ENCODE peak calls at places on chromosome 7, in seven cellular contexts. N is transverse colon, L is prostate gland, B is HCT116, C is HepG2, I is sigmoid colon, F is HL-60. M is an unnamed sample.

GRCh38 chr7:18508441-18509427 is 13.2 kb downstream of the HDAC9 start:
- DNase-seq in C (peak), N (no peak), L (no peak), I (no peak), F (no peak), B (peak), M (peak)

GRCh38 chr7:46291601-46292150 is 370.6 kb upstream of the IGFBP3 start:
- DNase-seq in L (no peak), F (no peak), N (no peak), B (no peak), I (no peak), C (no peak), M (no peak)

GRCh38 chr7:104386943-104387342 is 58.5 kb downstream of the LHFPL3 start:
- DNase-seq in F (no peak), N (no peak), L (no peak), B (no peak), I (no peak), C (no peak), M (no peak)

GRCh38 chr7:91722831-91723230 is 157.7 kb downstream of the MTERF1 start:
- DNase-seq in C (no peak), I (no peak), L (no peak), F (no peak), B (no peak), N (no peak), M (no peak)

GRCh38 chr7:79971058-79971457 is 163.6 kb upstream of the GNAI1 start:
- DNase-seq in F (no peak), N (no peak), B (no peak), I (no peak), L (no peak), C (no peak), M (no peak)

GRCh38 chr7:2151801-2152612 is 80.7 kb downstream of the MAD1L1 start:
- DNase-seq in C (no peak), N (no peak), B (no peak), F (no peak), I (no peak), L (no peak), M (no peak)

GRCh38 chr7:13835442-13835841 is 154.0 kb downstream of the ETV1 start:
- DNase-seq in L (no peak), F (no peak), N (no peak), C (no peak), I (no peak), B (no peak), M (no peak)

GRCh38 chr7:35617076-35617475 is 77.9 kb downstream of the HERPUD2 start:
- DNase-seq in L (no peak), I (no peak), N (no peak), C (no peak), B (no peak), F (no peak), M (no peak)

GRCh38 chr7:50792342-50793114 is 9.8 kb upstream of the GRB10 start:
- DNase-seq in F (no peak), L (no peak), C (no peak), N (peak), B (no peak), I (no peak), M (peak)

GRCh38 chr7:831596-832291 is 532 bp upstream of the SUN1 start:
- DNase-seq in I (no peak), B (peak), F (peak), L (no peak), C (peak), N (no peak), M (no peak)

GRCh38 chr7:44958645-44959344 is 20.0 kb downstream of the MYO1G start:
- DNase-seq in C (no peak), I (no peak), F (no peak), N (no peak), B (no peak), L (no peak), M (no peak)

GRCh38 chr7:122556873-122557542 is 141.9 kb downstream of the RNF133 start:
- DNase-seq in B (no peak), I (no peak), N (no peak), L (no peak), C (no peak), F (no peak), M (no peak)

GRCh38 chr7:94205529-94205928 is 189.2 kb upstream of the COL1A2 start:
- DNase-seq in B (no peak), C (no peak), I (no peak), L (no peak), F (no peak), N (no peak), M (no peak)

GRCh38 chr7:602341-603141 is 82.9 kb upstream of the PDGFA start:
- DNase-seq in N (peak), B (no peak), F (no peak), I (peak), L (no peak), C (peak), M (peak)

GRCh38 chr7:145848691-145849090 is 267.9 kb upstream of the CNTNAP2 start:
- DNase-seq in F (no peak), C (no peak), I (no peak), B (no peak), N (no peak), L (no peak), M (no peak)
- TF ChIP-seq CTCF in F (no peak), C (peak), I (no peak), B (no peak), N (no peak), L (no peak), M (no peak)

GRCh38 chr7:16603633-16604032 is 41.9 kb downstream of the ANKMY2 start:
- DNase-seq in N (no peak), F (no peak), I (no peak), B (no peak), L (no peak), C (no peak), M (no peak)

GRCh38 chr7:16594061-16594460 is 51.5 kb downstream of the ANKMY2 start:
- DNase-seq in F (no peak), C (no peak), B (no peak), I (no peak), N (no peak), L (no peak), M (no peak)

GRCh38 chr7:16604054-16604453 is 41.5 kb downstream of the ANKMY2 start:
- DNase-seq in N (no peak), C (peak), F (no peak), B (no peak), I (no peak), L (no peak), M (no peak)

GRCh38 chr7:16598015-16598414 is 47.5 kb downstream of the ANKMY2 start:
- DNase-seq in C (no peak), I (no peak), L (no peak), F (no peak), N (no peak), B (no peak), M (no peak)

GRCh38 chr7:16599860-16600259 is 45.7 kb downstream of the ANKMY2 start:
- DNase-seq in C (no peak), B (no peak), N (no peak), I (no peak), F (no peak), L (no peak), M (no peak)
- TF ChIP-seq POLR2AphosphoS5 in C (no peak), B (no peak), N (no peak), I (no peak), F (no peak), L (peak), M (no peak)

GRCh38 chr7:116311262-116311661 is 100.9 kb downstream of the TES start:
- DNase-seq in B (no peak), I (no peak), N (no peak), L (no peak), C (no peak), F (no peak), M (no peak)

GRCh38 chr7:116307253-116307652 is 96.9 kb downstream of the TES start:
- DNase-seq in B (no peak), I (no peak), F (no peak), C (no peak), N (no peak), L (no peak), M (no peak)

GRCh38 chr7:116306409-116307048 is 96.2 kb downstream of the TES start:
- DNase-seq in L (no peak), N (no peak), I (no peak), B (no peak), F (no peak), C (no peak), M (no peak)

GRCh38 chr7:116311816-116312471 is 101.6 kb downstream of the TES start:
- DNase-seq in N (no peak), I (no peak), C (no peak), F (no peak), B (no peak), L (no peak), M (no peak)

GRCh38 chr7:116310131-116310530 is 99.8 kb downstream of the TES start:
- DNase-seq in C (no peak), I (no peak), L (no peak), N (no peak), B (no peak), F (no peak), M (no peak)
- TF ChIP-seq CTCF in C (no peak), I (no peak), L (no peak), N (no peak), B (no peak), F (no peak), M (no peak)

GRCh38 chr7:98399903-98400537 is 870 bp downstream of the BAIAP2L1 start:
- DNase-seq in L (no peak), I (no peak), N (no peak), F (no peak), C (no peak), B (peak), M (no peak)

GRCh38 chr7:98398567-98399372 is 2.1 kb downstream of the BAIAP2L1 start:
- DNase-seq in F (no peak), C (no peak), B (no peak), I (no peak), N (no peak), L (peak), M (no peak)

GRCh38 chr7:98399462-98399861 is 1.4 kb downstream of the BAIAP2L1 start:
- DNase-seq in L (no peak), B (no peak), C (no peak), F (no peak), N (no peak), I (no peak), M (no peak)

GRCh38 chr7:98396768-98397167 is 4.1 kb downstream of the BAIAP2L1 start:
- DNase-seq in F (no peak), I (no peak), B (no peak), C (no peak), N (no peak), L (no peak), M (no peak)

GRCh38 chr7:98400538-98401427 is at the start of gene BAIAP2L1:
- DNase-seq in L (peak), I (peak), C (peak), B (peak), N (peak), F (peak), M (peak)
- TF ChIP-seq POLR2AphosphoS5 in L (peak), I (peak), C (no peak), B (peak), N (peak), F (no peak), M (peak)

DNA sequence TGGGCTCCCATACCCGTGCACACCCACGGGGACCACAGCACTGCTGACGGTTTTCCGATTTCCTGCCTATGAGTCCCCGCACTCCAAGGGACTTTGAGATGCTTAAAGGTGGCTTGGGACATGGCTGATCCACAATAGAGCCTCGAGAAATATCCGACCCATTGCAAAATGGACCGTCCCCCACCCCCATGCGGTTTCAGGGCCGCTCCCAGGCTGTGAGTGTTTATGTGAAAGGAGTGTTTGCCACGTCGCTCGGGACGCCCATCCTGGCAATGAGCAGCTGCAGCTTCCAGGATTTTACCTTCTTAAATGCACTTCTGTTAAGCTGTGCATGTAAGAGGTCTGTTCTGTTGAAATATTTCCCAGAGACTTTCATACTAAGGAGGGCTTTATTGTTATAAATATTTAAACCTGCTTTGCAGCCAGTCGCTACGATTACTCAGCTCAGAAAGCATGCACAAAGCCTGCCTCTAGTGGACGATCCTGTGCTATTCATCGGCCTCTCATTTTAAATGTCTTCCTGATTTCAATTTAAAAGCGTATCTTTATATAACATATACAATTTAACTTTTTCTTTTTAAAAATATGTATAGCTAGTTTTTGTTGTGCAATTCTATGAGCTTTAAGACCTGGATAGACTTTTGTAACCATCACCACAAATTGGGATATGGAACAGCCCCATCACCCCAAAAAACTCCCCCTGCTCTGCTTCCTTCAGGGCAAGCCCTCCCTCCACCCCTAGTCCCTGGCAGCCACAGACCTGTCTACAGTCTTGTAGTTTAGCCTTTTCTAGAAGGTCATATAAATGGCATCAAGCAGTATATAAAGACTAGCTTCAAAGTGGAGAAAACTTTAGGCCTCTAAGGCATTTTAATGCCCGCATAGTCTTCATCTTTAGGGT is 418.3 kb downstream of the PAXIP1 start:
- DNase-seq in N (no peak), L (no peak), C (no peak), B (no peak), I (no peak), F (no peak), M (no peak)
- TF ChIP-seq CTCF in N (peak), L (no peak), C (no peak), B (no peak), I (no peak), F (no peak), M (no peak)

GRCh38 chr7:157391036-157391710 is 54.4 kb downstream of the DNAJB6 start:
- DNase-seq in F (no peak), C (no peak), I (no peak), B (no peak), N (no peak), L (no peak), M (no peak)

GRCh38 chr7:157384301-157384700 is 47.5 kb downstream of the DNAJB6 start:
- DNase-seq in L (peak), I (no peak), C (no peak), F (no peak), N (no peak), B (no peak), M (peak)

GRCh38 chr7:157389951-157390730 is 53.3 kb downstream of the DNAJB6 start:
- DNase-seq in F (peak), N (no peak), I (no peak), B (no peak), C (no peak), L (no peak), M (peak)

GRCh38 chr7:157383868-157384267 is 47.1 kb downstream of the DNAJB6 start:
- DNase-seq in F (no peak), B (no peak), I (no peak), C (no peak), N (no peak), L (no peak), M (no peak)

DNA sequence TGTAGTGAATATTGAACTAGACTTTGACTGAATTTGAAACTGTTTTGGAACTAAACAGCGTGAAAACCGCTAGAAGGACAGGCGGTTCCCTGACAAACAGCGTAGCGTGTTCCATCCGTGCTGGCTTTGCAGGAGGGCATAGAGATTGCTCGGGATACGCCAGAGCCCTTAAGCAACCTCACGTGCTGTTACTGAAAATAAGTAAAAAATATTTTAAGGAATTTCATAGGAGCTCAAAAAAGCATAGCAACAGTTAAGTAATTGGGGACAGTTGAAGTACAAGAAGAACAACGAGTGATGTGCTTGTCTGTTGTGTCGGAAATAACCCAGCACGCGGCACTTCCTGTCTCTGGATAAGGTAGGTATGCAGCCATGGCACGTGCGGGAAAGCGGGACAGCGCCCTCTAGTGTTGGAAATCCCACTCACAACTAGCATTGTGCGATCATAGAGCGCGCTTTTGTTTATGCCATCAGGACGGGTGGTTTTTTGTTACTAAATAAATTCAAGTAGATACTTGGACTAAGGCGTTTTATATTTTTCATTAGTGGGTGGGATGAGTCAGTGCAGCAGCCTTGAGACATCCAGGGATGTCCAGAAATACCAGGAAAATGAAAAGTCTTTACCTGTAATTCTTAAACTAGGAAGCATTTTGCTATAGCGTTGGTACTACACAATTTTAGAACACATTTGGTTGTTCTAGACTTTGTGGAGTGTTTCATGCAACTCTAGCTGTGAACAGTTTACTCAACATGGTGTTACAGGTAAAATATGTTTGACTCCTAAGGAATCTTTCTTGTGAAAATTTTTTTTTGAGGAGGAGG is 50.4 kb downstream of the DNAJB6 start:
- DNase-seq in L (peak), I (peak), F (peak), B (peak), C (peak), N (peak), M (peak)
- TF ChIP-seq POLR2AphosphoS5 in L (peak), I (peak), F (peak), B (no peak), C (no peak), N (peak), M (peak)

DNA sequence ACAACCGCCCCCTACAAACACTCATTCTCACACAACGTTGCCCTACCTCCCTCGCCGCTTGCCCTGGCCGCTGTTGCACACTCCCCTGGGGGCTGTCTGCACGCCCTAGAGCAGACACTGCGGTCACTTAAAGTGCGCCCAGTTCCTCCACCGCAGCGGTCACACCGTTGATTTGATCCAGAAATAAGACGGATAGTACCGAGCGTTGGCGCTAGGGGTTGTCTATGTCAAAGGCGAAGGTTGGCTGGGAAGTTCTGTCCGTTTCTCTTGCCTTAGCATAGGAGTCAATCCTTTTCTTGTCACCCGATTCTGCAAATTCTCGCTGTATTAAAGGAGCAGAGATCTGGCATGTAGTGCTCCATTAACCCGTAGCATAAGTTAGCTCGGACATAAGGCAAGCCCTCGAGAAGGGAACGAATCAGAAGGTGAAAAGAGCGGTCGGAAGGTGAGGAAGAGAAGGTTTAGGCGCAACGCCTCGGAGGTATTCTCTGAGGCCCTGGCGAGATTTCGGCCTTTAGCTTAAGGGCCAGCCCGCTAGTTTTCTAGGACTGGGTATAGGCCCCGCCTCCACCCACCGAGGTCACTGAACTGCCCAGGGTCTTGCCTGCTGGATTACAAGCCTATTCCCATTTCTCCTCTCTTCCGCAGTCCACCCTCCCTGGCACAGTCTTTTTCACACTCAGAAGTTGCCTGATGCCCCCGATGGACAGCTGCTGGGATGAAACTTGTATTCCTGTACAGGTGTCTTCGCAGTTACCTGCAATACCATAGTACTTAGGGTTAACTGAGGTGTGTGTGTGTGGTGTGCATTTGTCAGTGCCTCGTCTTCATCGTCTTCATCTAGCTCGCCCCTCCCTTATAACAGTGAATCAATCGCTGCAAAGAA is 10.7 kb downstream of the NXPH1 start:
- DNase-seq in N (no peak), F (no peak), L (no peak), C (no peak), I (no peak), B (no peak), M (no peak)
- TF ChIP-seq CTCF in N (no peak), F (no peak), L (no peak), C (no peak), I (no peak), B (no peak), M (no peak)

DNA sequence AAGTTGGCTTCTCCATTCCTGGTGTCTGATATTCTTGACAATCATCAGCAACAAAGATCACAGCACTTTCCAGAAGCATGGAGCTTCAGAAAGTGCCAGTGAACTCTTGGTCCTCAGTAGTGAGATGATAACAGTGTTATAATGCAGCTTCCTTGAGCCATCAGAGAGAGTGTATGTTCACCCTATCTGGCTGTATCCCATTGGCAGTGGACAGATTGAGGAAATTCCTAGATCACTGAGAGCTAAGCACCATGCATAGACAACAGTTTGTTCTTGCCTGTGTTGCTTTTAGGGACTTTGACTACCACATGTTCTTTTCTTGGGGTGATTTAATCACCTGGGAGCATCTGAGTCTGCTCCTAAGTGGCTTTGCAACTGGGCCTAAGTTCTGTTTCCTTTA is 14.6 kb upstream of the ZNF282 start:
- DNase-seq in C (no peak), F (no peak), N (no peak), B (no peak), I (no peak), L (no peak), M (no peak)
- TF ChIP-seq POLR2AphosphoS5 in C (no peak), F (no peak), N (no peak), B (no peak), I (no peak), L (no peak), M (no peak)

GRCh38 chr7:116461500-116461899 is 38.0 kb upstream of the CAV2 start:
- DNase-seq in F (no peak), C (no peak), I (no peak), L (no peak), N (no peak), B (no peak), M (no peak)
- TF ChIP-seq CTCF in F (no peak), C (no peak), I (no peak), L (no peak), N (no peak), B (no peak), M (no peak)

M was measured in upper lobe of left lung.